ENCODE peak calls at places on chromosomes 16 and 17, in eight cellular contexts. N is lung; D is IMR-90; X is thoracic aorta; W is CD8-positive, alpha-beta T cell; I is PC-9; U is mammary epithelial cell; A is esophagus squamous epithelium. Q is an unnamed sample.

GRCh38 chr16:89476379-89476778 is 14.0 kb downstream of the ANKRD11 start:
- DNase-seq in A (no peak), W (no peak), D (no peak), U (peak), I (peak), X (no peak), N (no peak), Q (no peak)

GRCh38 chr17:3573246-3574100 is 15.9 kb upstream of the TRPV3 start:
- DNase-seq in X (no peak), W (no peak), A (no peak), N (no peak), D (no peak), I (no peak), U (no peak), Q (no peak)

GRCh38 chr17:64443086-64443760 is 5.7 kb upstream of the MILR1 start:
- DNase-seq in A (no peak), X (no peak), N (no peak), I (peak), D (no peak), W (no peak), U (peak), Q (no peak)

GRCh38 chr16:88773812-88774291 is 11.2 kb downstream of the PIEZO1 start:
- DNase-seq in X (no peak), W (no peak), D (peak), N (peak), I (peak), U (no peak), A (no peak), Q (no peak)

GRCh38 chr16:86496262-86496928 is 13.9 kb upstream of the FOXF1 start:
- DNase-seq in X (no peak), I (no peak), D (no peak), U (no peak), A (no peak), N (no peak), W (no peak), Q (no peak)

GRCh38 chr16:97822-98221 is 19.8 kb downstream of the MPG start:
- DNase-seq in A (no peak), I (no peak), D (peak), N (no peak), W (no peak), U (no peak), X (no peak), Q (no peak)

GRCh38 chr17:231191-231965 is 49.9 kb upstream of the DOC2B start:
- DNase-seq in D (no peak), W (no peak), X (no peak), N (no peak), A (no peak), U (no peak), I (no peak), Q (no peak)

GRCh38 chr17:68710976-68711375 is 109.8 kb upstream of the FAM20A start:
- DNase-seq in N (no peak), U (no peak), I (no peak), W (no peak), X (no peak), A (no peak), D (no peak), Q (no peak)

GRCh38 chr17:48335858-48336500 is 94.0 kb downstream of the SKAP1 start:
- DNase-seq in N (no peak), A (no peak), I (peak), W (no peak), U (peak), X (no peak), D (peak), Q (peak)

GRCh38 chr16:57724541-57724940 is 11.0 kb upstream of the KATNB1 start:
- DNase-seq in D (no peak), U (no peak), A (no peak), I (no peak), W (no peak), N (no peak), X (no peak), Q (no peak)

GRCh38 chr16:57722651-57723050 is 12.9 kb upstream of the KATNB1 start:
- DNase-seq in A (no peak), W (no peak), U (no peak), I (no peak), D (no peak), X (no peak), N (no peak), Q (no peak)

GRCh38 chr16:57721356-57721755 is 14.2 kb upstream of the KATNB1 start:
- DNase-seq in D (no peak), I (no peak), A (no peak), N (no peak), X (no peak), U (no peak), W (no peak), Q (no peak)

GRCh38 chr16:57721765-57722499 is 13.6 kb upstream of the KATNB1 start:
- DNase-seq in U (no peak), X (no peak), N (no peak), I (no peak), W (no peak), A (no peak), D (no peak), Q (no peak)

GRCh38 chr16:57723170-57723569 is 12.4 kb upstream of the KATNB1 start:
- DNase-seq in A (no peak), X (no peak), U (no peak), N (no peak), W (no peak), D (no peak), I (no peak), Q (no peak)
- TF ChIP-seq CTCF in A (no peak), X (no peak), U (no peak), N (no peak), W (no peak), D (peak), I (peak), Q (no peak)

DNA sequence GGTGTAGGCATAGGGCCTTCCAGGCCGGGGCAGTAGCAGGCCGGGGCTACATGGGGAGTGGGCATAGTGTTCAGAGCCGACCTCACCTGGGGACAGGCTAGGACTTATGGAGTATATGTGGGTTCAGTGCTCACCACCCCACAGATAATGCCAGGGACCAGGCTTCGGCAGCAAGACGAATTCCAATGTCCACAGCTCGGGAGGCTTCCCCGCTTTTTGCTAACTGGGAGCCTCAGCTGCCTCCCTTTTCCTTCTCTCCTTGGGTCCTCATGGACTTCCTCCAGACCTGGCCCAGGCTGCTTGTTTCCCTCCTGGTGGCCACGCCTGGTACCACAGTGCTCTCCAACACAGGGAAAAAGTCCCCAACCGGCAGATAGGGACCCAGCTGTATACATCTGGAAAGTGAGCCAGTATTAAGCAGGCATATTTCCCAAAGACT is 20.1 kb upstream of the SLC46A1 start:
- DNase-seq in D (no peak), X (no peak), U (no peak), A (no peak), W (no peak), I (no peak), N (no peak), Q (no peak)
- TF ChIP-seq CTCF in D (peak), X (peak), U (peak), A (no peak), W (no peak), I (peak), N (no peak), Q (no peak)

GRCh38 chr17:7034955-7035590 is 742 bp upstream of the SLC16A13 start:
- DNase-seq in D (no peak), I (no peak), A (no peak), W (no peak), X (no peak), U (no peak), N (no peak), Q (no peak)

GRCh38 chr17:7038025-7038862 is 2.4 kb downstream of the SLC16A13 start:
- DNase-seq in A (no peak), X (no peak), N (no peak), I (no peak), W (no peak), U (no peak), D (no peak), Q (no peak)

DNA sequence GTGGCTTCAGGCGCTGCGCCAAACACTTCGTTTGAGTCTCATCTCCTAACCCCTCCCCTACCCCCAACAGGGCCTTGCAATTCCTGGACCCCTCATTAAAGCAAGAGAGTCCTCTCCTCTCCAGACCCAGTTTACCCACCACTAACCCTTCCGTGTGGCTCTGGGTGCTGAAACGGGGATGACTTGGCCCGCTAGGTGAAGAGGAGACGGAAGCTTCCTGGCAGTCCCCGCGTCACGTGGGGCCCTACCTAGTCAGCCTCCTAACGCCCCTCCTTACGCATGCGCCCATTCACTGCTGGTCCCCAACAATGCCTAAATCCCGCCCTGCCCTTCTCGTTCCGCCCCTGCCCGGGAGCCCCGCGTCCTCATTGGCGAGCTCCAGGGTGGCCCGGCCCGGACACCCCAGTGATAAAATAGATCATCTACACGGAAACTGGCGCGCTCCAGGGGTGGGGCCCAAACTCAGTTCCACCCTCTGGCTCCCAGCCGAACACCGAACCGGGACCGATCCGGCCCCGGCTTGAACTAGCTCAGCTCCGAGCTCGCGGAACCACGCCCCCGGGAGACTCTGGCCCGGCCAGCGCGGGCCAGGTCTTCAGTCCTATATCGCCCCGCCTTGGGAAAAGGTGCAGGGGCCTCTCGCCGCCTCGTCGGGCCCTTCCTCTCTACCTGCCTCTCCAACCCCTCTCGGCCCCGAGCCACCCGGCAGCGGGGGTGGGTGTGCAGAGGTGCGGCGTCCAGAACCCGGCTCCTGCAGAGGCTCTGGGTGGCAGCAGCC is at the start of gene SLC16A13:
- DNase-seq in D (peak), A (peak), W (peak), N (peak), U (peak), I (peak), X (peak), Q (peak)
- TF ChIP-seq CTCF in D (no peak), A (no peak), W (no peak), N (no peak), U (no peak), I (no peak), X (no peak), Q (no peak)

GRCh38 chr16:66863707-66864106 is 16.6 kb upstream of the PDP2 start:
- DNase-seq in I (no peak), X (no peak), U (no peak), N (no peak), D (no peak), A (no peak), W (no peak), Q (no peak)
- TF ChIP-seq CTCF in I (no peak), X (no peak), U (no peak), N (no peak), D (no peak), A (no peak), W (no peak), Q (no peak)

GRCh38 chr17:32265192-32265895 is at the start of gene RHBDL3:
- DNase-seq in D (no peak), U (no peak), X (no peak), I (no peak), A (no peak), N (no peak), W (no peak), Q (no peak)

GRCh38 chr17:32264823-32265191 is 825 bp upstream of the RHBDL3 start:
- DNase-seq in D (no peak), N (no peak), I (no peak), A (no peak), X (no peak), U (no peak), W (no peak), Q (no peak)

GRCh38 chr17:32267690-32268205 is 2.1 kb downstream of the RHBDL3 start:
- DNase-seq in D (no peak), X (no peak), I (no peak), W (no peak), U (peak), A (no peak), N (no peak), Q (no peak)

GRCh38 chr17:32265896-32266388 is 310 bp downstream of the RHBDL3 start:
- DNase-seq in U (no peak), N (no peak), D (no peak), W (no peak), A (no peak), I (no peak), X (no peak), Q (no peak)

DNA sequence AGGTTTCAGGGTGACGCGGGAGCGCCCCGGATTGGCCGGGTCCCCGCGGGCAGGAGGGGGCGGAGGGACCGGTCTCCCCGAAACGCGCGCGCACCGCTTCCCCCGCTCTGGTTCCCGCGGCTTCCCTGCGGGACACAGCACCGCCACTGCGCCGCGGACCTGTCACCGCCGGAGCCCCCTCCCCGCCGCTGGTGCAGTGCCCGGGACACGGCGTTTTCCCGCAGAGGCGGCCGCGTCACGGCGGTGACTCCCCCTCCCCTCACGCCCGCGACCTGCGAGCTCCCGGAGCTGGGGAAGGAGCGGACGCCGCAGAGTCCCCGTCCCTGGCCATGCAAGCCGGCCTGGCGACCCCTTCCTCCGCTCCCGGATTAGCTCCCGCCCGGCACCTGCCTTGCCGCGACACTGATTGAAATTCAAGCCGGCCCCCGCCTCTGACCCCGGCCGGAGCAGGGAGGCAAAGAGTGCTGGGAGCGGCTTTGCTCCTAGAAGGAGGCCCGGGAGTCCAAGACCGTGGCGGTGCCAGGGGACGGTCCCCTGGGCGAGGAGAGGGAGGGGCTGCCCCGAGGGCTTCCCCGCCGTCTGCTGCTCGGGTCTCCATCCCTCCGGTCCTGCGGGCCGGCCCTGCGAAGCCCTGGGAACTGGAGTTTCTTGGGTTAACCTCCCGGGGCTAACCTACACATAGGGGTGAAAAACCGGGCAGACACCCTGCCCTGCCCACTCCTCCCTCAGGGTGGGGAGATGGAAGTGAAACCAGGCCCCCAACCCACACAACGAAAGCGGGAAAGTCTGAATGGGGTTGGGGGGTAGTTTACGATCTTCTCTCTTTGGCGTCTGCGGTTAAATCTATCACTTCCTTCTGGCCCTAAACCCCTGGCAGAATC is 997 bp downstream of the RHBDL3 start:
- DNase-seq in U (no peak), D (no peak), X (no peak), N (no peak), A (no peak), W (no peak), I (no peak), Q (peak)
- TF ChIP-seq CTCF in U (no peak), D (no peak), X (no peak), N (no peak), A (no peak), W (no peak), I (no peak), Q (no peak)

GRCh38 chr16:8655184-8655717 is 19.2 kb upstream of the ABAT start:
- DNase-seq in X (no peak), W (no peak), N (peak), U (peak), I (no peak), D (peak), A (no peak), Q (peak)
- TF ChIP-seq CTCF in X (no peak), W (no peak), N (no peak), U (peak), I (peak), D (peak), A (peak), Q (peak)

DNA sequence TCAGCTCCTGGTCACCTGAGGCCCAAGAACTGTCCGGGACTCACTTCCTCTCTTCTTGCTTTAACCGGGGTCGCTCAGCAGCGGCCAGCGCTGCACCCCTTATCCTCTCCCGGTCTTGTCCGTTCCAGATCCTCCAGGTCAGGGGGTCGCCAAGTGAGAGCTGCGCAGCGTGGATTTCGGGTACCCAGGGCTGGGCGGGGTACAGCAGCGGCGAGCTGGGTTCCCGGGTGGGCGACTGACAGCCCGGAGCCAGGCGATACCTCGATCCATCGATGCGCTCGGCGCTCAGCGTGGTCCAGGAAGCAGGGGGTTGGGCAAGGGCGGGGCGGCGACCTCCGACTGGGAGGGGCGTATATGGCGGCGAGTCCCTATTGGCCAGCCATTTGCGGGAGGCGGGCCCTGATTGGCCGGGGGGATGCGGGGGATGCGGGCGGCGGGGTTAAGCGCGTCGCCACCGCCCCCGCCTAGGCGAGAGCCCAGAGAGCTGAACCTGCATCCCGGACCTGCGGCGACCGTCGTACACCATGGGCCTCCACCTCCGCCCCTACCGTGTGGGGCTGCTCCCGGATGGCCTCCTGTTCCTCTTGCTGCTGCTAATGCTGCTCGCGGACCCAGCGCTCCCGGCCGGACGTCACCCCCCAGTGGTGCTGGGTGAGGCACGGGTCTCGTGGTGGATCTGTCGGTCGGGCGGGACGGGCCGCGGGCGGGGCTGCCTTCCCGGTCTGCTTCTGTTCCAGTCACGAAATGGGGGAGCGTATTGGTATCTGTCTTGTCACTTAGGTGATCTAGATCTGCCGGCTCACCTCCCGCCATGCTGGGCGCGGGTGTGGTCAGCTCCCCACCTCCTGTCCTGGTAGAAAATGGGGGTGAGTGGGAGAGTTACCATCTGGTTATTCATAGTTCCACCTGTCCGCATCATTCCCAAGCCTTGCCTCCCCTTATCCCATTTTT is at the start of gene PLA2G15:
- DNase-seq in N (peak), U (peak), A (peak), X (peak), D (peak), I (peak), W (peak), Q (peak)
- TF ChIP-seq CTCF in N (no peak), U (peak), A (no peak), X (no peak), D (no peak), I (no peak), W (no peak), Q (no peak)

DNA sequence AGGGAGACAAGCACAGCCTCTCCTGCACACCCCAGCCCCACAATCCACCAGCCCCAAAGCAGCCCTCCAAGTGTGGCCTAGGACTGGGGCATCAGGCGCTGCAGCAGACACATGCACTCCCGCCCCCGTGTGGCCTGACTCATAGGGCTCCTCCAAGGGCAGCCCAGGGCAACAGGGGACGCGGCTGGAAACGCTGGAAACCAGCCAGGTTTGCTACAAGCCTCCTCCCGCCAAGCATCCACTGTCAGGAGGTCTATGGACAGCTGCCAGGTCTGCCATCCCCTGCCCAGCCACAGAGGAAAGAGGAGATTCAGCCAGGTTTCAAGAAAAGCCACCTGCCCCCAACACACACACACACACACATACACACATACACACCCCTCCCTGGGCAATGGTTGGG is 25.8 kb downstream of the SRCIN1 start:
- DNase-seq in N (no peak), X (no peak), W (no peak), A (no peak), U (peak), I (no peak), D (peak), Q (no peak)
- TF ChIP-seq CTCF in N (no peak), X (no peak), W (no peak), A (no peak), U (peak), I (no peak), D (peak), Q (no peak)

GRCh38 chr16:7921360-7921759 is 588.7 kb downstream of the RBFOX1 start:
- DNase-seq in W (no peak), N (no peak), D (no peak), X (no peak), U (no peak), A (no peak), I (no peak), Q (no peak)
- TF ChIP-seq CTCF in W (no peak), N (no peak), D (no peak), X (no peak), U (no peak), A (peak), I (no peak), Q (no peak)